ENCODE peak calls at places on chromosomes 13 and 19, in five cellular contexts. One of them, this sample, is unnamed. For H3K4me1, the result is how much of the 10 kb centered on the place peaks cover.

GRCh38 chr19:28294395-28294794 is 918.6 kb downstream of the UQCRFS1 start:
- DNase-seq in heart right ventricle: no peak
- DNase-seq in hepatocyte: no peak
- DNase-seq in mammary epithelial cell: peak
- DNase-seq in colonic mucosa: peak
- DNase-seq in this sample: no peak

GRCh38 chr19:18223860-18224524 is 2.2 kb downstream of the PDE4C start:
- DNase-seq in colonic mucosa: peak
- DNase-seq in mammary epithelial cell: no peak
- DNase-seq in heart right ventricle: peak
- DNase-seq in hepatocyte: peak
- DNase-seq in this sample: no peak

GRCh38 chr19:42323852-42324654 is 1.4 kb upstream of the MEGF8 start:
- DNase-seq in heart right ventricle: no peak
- DNase-seq in colonic mucosa: no peak
- DNase-seq in mammary epithelial cell: no peak
- DNase-seq in hepatocyte: no peak
- DNase-seq in this sample: no peak

GRCh38 chr13:61778531-61778930 is 362.9 kb upstream of the PCDH20 start:
- DNase-seq in mammary epithelial cell: no peak
- DNase-seq in colonic mucosa: no peak
- DNase-seq in hepatocyte: no peak
- DNase-seq in heart right ventricle: no peak
- DNase-seq in this sample: no peak

GRCh38 chr13:41222259-41222852 is 28.0 kb upstream of the KBTBD7 start:
- DNase-seq in hepatocyte: peak
- DNase-seq in heart right ventricle: no peak
- DNase-seq in colonic mucosa: peak
- DNase-seq in mammary epithelial cell: peak
- DNase-seq in this sample: peak

GRCh38 chr13:31545616-31546015 is 193.7 kb upstream of the RXFP2 start:
- DNase-seq in heart right ventricle: no peak
- DNase-seq in colonic mucosa: no peak
- DNase-seq in hepatocyte: no peak
- DNase-seq in mammary epithelial cell: no peak
- DNase-seq in this sample: no peak

GRCh38 chr19:40716031-40716654 is 543 bp downstream of the COQ8B start:
- DNase-seq in mammary epithelial cell: peak
- DNase-seq in hepatocyte: no peak
- DNase-seq in heart right ventricle: no peak
- DNase-seq in colonic mucosa: no peak
- DNase-seq in this sample: peak

GRCh38 chr13:85236431-85236830 is 562.8 kb downstream of the SLITRK6 start:
- DNase-seq in heart right ventricle: no peak
- DNase-seq in colonic mucosa: no peak
- DNase-seq in mammary epithelial cell: peak
- DNase-seq in hepatocyte: no peak
- DNase-seq in this sample: peak

GRCh38 chr19:17073869-17074627 is 1.2 kb downstream of the HAUS8 start:
- DNase-seq in hepatocyte: no peak
- DNase-seq in heart right ventricle: no peak
- DNase-seq in mammary epithelial cell: no peak
- DNase-seq in colonic mucosa: peak
- DNase-seq in this sample: no peak

GRCh38 chr13:110907951-110908898 is 6.6 kb downstream of the ANKRD10 start:
- DNase-seq in heart right ventricle: no peak
- DNase-seq in hepatocyte: peak
- DNase-seq in mammary epithelial cell: peak
- DNase-seq in colonic mucosa: peak
- DNase-seq in this sample: peak
- H3K4me1 ChIP-seq in heart right ventricle: half or more
- H3K4me1 ChIP-seq in hepatocyte: under half
- H3K4me1 ChIP-seq in mammary epithelial cell: half or more
- H3K4me1 ChIP-seq in colonic mucosa: under half
- H3K4me1 ChIP-seq in this sample: under half

DNA sequence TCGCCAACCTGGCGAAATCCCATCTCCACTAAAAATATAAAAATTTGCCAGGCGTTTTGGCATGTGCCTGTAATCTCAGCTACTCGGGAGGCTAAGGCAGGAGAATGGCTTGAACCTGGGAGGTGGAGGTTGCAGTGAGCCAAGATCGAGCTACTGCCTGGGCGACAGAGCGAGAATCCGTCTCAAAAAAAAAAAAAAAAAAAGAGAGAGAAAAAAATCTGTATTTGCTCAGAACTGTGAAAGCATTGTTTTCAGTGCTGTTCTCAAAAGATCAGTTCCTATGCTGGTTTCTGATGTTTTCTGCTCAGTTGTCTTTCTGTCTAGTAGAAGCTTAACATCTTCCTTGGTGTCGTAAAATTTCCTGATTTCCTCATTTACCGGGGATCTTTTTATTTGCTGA is 2.5 kb downstream of the SF3A2 start:
- DNase-seq in hepatocyte: no peak
- DNase-seq in mammary epithelial cell: no peak
- DNase-seq in colonic mucosa: no peak
- DNase-seq in heart right ventricle: no peak
- DNase-seq in this sample: no peak
- H3K27ac ChIP-seq in hepatocyte: peak
- H3K27ac ChIP-seq in mammary epithelial cell: peak
- H3K27ac ChIP-seq in colonic mucosa: peak
- H3K27ac ChIP-seq in heart right ventricle: peak
- H3K27ac ChIP-seq in this sample: no peak

GRCh38 chr13:98986226-98986846 is 8.5 kb upstream of the DOCK9 start:
- DNase-seq in mammary epithelial cell: no peak
- DNase-seq in hepatocyte: peak
- DNase-seq in heart right ventricle: no peak
- DNase-seq in colonic mucosa: no peak
- DNase-seq in this sample: no peak
- H3K4me1 ChIP-seq in mammary epithelial cell: under half
- H3K4me1 ChIP-seq in hepatocyte: under half
- H3K4me1 ChIP-seq in heart right ventricle: under half
- H3K4me1 ChIP-seq in colonic mucosa: under half
- H3K4me1 ChIP-seq in this sample: under half

GRCh38 chr13:26295812-26296211 is 41.9 kb downstream of the CDK8 start:
- DNase-seq in hepatocyte: no peak
- DNase-seq in heart right ventricle: no peak
- DNase-seq in colonic mucosa: no peak
- DNase-seq in mammary epithelial cell: no peak
- DNase-seq in this sample: no peak
- H3K27ac ChIP-seq in hepatocyte: no peak
- H3K27ac ChIP-seq in heart right ventricle: peak
- H3K27ac ChIP-seq in colonic mucosa: no peak
- H3K27ac ChIP-seq in mammary epithelial cell: no peak
- H3K27ac ChIP-seq in this sample: no peak

DNA sequence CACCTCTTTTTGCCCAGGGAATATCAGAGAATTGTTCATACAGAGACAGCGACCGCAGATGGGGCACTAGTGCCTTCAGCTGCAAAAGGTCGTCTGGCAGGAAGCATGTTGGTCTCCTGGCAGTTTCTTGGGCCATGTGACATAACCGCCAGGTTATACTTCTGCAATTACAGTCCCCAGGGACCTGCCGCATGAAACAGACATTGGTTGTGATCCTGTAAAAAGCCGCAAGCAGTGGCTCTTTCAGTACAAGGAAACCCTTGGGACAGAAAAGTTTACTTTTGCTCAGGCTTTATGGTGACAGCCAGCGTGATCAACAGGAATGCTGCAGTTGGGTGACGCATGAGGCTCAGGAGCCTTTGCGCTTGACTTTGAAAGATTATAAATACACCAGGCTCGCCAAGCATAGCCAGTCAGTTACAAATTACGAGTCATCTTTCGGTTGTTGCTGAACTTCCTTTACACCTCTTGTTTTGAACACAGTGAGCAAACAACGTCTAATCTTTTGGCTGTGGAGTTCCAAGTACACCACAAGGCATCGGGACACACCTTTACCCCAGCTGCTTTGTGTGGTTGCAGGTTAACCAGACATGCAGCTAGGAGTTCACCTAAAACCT is 50.5 kb upstream of the UBE2L5 start:
- DNase-seq in colonic mucosa: peak
- DNase-seq in mammary epithelial cell: peak
- DNase-seq in hepatocyte: peak
- DNase-seq in heart right ventricle: no peak
- DNase-seq in this sample: no peak
- H3K4me1 ChIP-seq in colonic mucosa: under half
- H3K4me1 ChIP-seq in mammary epithelial cell: under half
- H3K4me1 ChIP-seq in hepatocyte: under half
- H3K4me1 ChIP-seq in heart right ventricle: under half
- H3K4me1 ChIP-seq in this sample: under half